ENCODE peak calls at places on chromosome 10, in seven cellular contexts. L is CD4-positive, alpha-beta T cell; B is stomach; T is mucosa of descending colon; J is AG10803; O is mammary epithelial cell; K is Calu3. C is an unnamed sample.

GRCh38 chr10:97542169-97543024 is 30.2 kb upstream of the ANKRD2 start:
- DNase-seq in L (no peak), B (peak), T (peak), J (peak), O (peak), K (peak), C (no peak)

GRCh38 chr10:76902949-76903348 is 734.7 kb downstream of the KCNMA1 start:
- DNase-seq in L (no peak), B (no peak), T (no peak), J (no peak), O (no peak), K (peak), C (no peak)

GRCh38 chr10:94299417-94299816 is 63.3 kb downstream of the NOC3L start:
- DNase-seq in L (no peak), B (no peak), T (no peak), J (peak), O (peak), K (peak), C (no peak)

GRCh38 chr10:88110355-88110754 is 246.9 kb downstream of the PTEN start:
- DNase-seq in L (no peak), B (no peak), T (no peak), J (peak), O (peak), K (peak), C (no peak)

GRCh38 chr10:43863859-43864591 is 215.3 kb upstream of the ZNF32 start:
- DNase-seq in L (no peak), B (peak), T (no peak), J (peak), O (peak), K (peak), C (no peak)

GRCh38 chr10:89206402-89207180 is 526 bp downstream of the CH25H start:
- DNase-seq in L (peak), B (peak), T (peak), J (peak), O (no peak), K (peak), C (peak)

GRCh38 chr10:24962998-24963397 is 10.6 kb upstream of the PRTFDC1 start:
- DNase-seq in L (no peak), B (no peak), T (no peak), J (no peak), O (peak), K (peak), C (no peak)

GRCh38 chr10:98323221-98324164 is 55.5 kb upstream of the LOXL4 start:
- DNase-seq in L (no peak), B (peak), T (peak), J (peak), O (peak), K (peak), C (no peak)

GRCh38 chr10:65358565-65358964 is 1567.3 kb upstream of the LRRTM3 start:
- DNase-seq in L (no peak), B (no peak), T (no peak), J (no peak), O (peak), K (peak), C (no peak)

GRCh38 chr10:118900617-118901016 is 128.9 kb upstream of the NANOS1 start:
- DNase-seq in L (no peak), B (no peak), T (no peak), J (no peak), O (no peak), K (no peak), C (no peak)

GRCh38 chr10:5125315-5126044 is 31.3 kb downstream of the AKR1C3 start:
- DNase-seq in L (no peak), B (no peak), T (no peak), J (no peak), O (peak), K (no peak), C (no peak)

GRCh38 chr10:117936136-117936535 is 110.6 kb downstream of the RAB11FIP2 start:
- DNase-seq in L (no peak), B (no peak), T (no peak), J (peak), O (no peak), K (no peak), C (no peak)

GRCh38 chr10:6077071-6077675 is 11.7 kb upstream of the RBM17 start:
- DNase-seq in L (no peak), B (no peak), T (no peak), J (no peak), O (no peak), K (no peak), C (no peak)

GRCh38 chr10:13528138-13528874 is 508 bp downstream of the BEND7 start:
- DNase-seq in L (no peak), B (peak), T (no peak), J (peak), O (no peak), K (peak), C (peak)

GRCh38 chr10:59387951-59388431 is 25.6 kb upstream of the FAM13C start:
- DNase-seq in L (no peak), B (no peak), T (no peak), J (peak), O (peak), K (no peak), C (no peak)

GRCh38 chr10:96902762-96903358 is 70.8 kb downstream of the LCOR start:
- DNase-seq in L (no peak), B (no peak), T (no peak), J (no peak), O (no peak), K (no peak), C (no peak)

GRCh38 chr10:75407716-75408511 is 6.3 kb upstream of the ZNF503 start:
- DNase-seq in L (no peak), B (peak), T (peak), J (peak), O (peak), K (no peak), C (no peak)

DNA sequence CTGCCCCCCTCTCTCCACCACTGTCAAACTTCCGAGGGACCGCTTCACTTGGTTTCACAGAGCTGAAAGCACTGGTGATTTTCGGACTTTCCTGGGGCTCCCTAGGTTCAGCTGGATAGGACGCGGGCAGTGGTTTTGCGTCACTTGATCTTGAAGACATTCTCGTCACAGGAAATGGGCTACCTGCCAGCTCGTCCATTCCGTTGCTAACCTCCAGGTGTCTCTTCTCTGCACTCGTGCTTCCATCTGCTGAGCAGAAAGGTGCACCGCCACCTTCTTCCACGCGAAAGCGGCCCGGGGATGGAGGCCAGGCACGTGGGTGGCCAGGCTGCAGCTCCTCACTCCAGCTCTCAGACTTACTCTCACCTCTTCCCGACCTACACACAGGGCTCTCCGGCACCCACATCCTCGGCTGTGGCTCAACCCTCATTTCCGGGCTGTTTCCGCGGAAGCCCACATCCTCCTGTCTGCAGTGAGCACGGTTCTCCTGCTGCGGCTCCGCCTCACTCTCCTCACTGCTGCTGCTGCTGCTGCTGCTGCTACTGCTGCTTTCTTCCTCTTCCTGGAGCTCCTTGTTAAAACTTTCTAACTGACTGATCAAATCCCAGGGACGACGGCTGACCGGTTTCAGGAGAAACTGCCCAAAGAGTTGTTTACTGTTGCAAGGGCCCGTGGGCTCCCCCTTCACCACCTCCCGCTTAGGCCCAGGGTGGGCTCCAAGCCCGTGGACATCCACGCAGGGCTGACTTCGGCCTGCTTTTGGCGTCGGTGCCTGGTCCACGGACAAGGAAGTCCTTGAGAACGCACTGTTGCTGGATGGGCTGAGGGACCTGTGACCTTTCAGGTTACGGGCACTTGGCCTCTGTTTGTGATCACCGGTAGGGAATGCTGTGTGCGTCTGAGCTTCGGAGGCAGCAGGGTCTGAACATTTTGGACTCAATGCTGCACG is 32.1 kb downstream of the JCAD start:
- DNase-seq in L (peak), B (peak), T (peak), J (no peak), O (peak), K (peak), C (peak)
- TF ChIP-seq CTCF in L (peak), B (no peak), T (no peak), J (peak), O (peak), K (no peak), C (peak)

GRCh38 chr10:26437637-26438461 is at the start of gene APBB1IP:
- DNase-seq in L (peak), B (peak), T (peak), J (peak), O (no peak), K (peak), C (peak)
- TF ChIP-seq CTCF in L (no peak), B (no peak), T (no peak), J (peak), O (no peak), K (no peak), C (peak)

GRCh38 chr10:90862908-90863514 is 5.2 kb upstream of the HTR7 start:
- DNase-seq in L (no peak), B (no peak), T (no peak), J (peak), O (peak), K (peak), C (no peak)

GRCh38 chr10:90871279-90871760 is 454 bp upstream of the RPP30 start:
- DNase-seq in L (no peak), B (no peak), T (no peak), J (peak), O (peak), K (peak), C (peak)

GRCh38 chr10:90860790-90861189 is 3.0 kb upstream of the HTR7 start:
- DNase-seq in L (no peak), B (no peak), T (no peak), J (no peak), O (no peak), K (no peak), C (no peak)

GRCh38 chr10:90866050-90866598 is 5.7 kb upstream of the RPP30 start:
- DNase-seq in L (no peak), B (no peak), T (no peak), J (no peak), O (no peak), K (no peak), C (no peak)

GRCh38 chr10:90865400-90865799 is 6.4 kb upstream of the RPP30 start:
- DNase-seq in L (no peak), B (no peak), T (no peak), J (peak), O (no peak), K (no peak), C (no peak)
- TF ChIP-seq CTCF in L (no peak), B (no peak), T (no peak), J (peak), O (peak), K (no peak), C (peak)

GRCh38 chr10:103698266-103698665 is 157.1 kb downstream of the SH3PXD2A start:
- DNase-seq in L (no peak), B (no peak), T (no peak), J (no peak), O (no peak), K (no peak), C (no peak)

GRCh38 chr10:103701380-103702222 is 153.8 kb downstream of the SH3PXD2A start:
- DNase-seq in L (no peak), B (no peak), T (no peak), J (no peak), O (no peak), K (no peak), C (no peak)

GRCh38 chr10:103700436-103700715 is 155.0 kb downstream of the SH3PXD2A start:
- DNase-seq in L (no peak), B (no peak), T (no peak), J (no peak), O (no peak), K (no peak), C (no peak)

GRCh38 chr10:103697787-103698186 is 157.6 kb downstream of the SH3PXD2A start:
- DNase-seq in L (no peak), B (no peak), T (no peak), J (no peak), O (no peak), K (no peak), C (no peak)

DNA sequence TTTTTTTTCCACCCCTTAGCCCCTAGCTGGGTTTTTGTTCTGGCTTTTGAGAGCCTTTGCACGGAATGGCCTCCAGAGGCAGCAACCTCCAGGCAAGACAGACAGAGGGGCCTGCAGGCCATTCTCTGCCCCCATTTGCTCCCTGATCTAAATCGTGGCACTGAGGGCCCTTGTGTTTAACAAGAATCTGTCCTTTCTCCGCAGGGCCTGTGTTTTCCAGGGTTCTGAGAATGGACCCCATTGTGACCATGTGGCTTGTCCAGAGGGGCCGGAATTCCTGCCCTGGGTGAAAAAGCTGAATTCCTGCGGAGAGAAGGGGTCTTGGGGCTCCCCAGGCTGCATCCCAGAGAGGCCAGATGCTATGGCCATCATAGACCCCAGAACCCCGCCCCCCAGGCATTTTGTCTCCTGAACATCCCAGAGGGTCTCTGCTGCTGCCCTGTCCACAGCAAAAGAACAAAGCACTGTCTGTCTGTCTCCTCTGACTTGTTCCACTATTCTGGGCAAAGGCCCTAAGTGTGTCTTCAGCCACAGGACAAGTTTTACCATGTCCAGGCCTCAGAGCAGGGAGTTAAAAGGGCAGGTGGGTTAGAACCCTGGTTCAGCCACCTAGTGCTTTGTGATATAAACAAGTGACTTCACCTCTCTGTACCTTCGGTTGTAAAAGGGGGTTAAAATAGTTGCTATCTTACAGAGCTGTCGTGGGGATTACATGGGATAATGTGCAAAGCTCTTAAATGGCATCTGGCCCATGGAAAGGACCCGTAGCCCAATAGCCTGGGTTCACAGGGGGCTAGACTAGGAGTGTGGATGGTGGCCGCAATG is 155.6 kb downstream of the SH3PXD2A start:
- DNase-seq in L (no peak), B (no peak), T (no peak), J (no peak), O (no peak), K (no peak), C (no peak)
- TF ChIP-seq CTCF in L (no peak), B (no peak), T (no peak), J (no peak), O (no peak), K (no peak), C (no peak)

GRCh38 chr10:63718006-63718405 is 196.8 kb downstream of the REEP3 start:
- DNase-seq in L (no peak), B (no peak), T (no peak), J (peak), O (peak), K (no peak), C (no peak)
- TF ChIP-seq CTCF in L (no peak), B (no peak), T (no peak), J (no peak), O (no peak), K (no peak), C (no peak)

GRCh38 chr10:33157108-33157507 is 177.4 kb downstream of the NRP1 start:
- DNase-seq in L (no peak), B (no peak), T (no peak), J (peak), O (peak), K (no peak), C (no peak)

GRCh38 chr10:33153266-33153967 is 181.1 kb downstream of the NRP1 start:
- DNase-seq in L (no peak), B (no peak), T (no peak), J (no peak), O (no peak), K (no peak), C (no peak)

GRCh38 chr10:33154590-33154989 is 179.9 kb downstream of the NRP1 start:
- DNase-seq in L (no peak), B (no peak), T (no peak), J (peak), O (no peak), K (no peak), C (no peak)

GRCh38 chr10:33153968-33154327 is 180.5 kb downstream of the NRP1 start:
- DNase-seq in L (no peak), B (no peak), T (no peak), J (no peak), O (no peak), K (no peak), C (no peak)

GRCh38 chr10:33155720-33156638 is 178.5 kb downstream of the NRP1 start:
- DNase-seq in L (no peak), B (no peak), T (no peak), J (peak), O (peak), K (peak), C (peak)
- TF ChIP-seq CTCF in L (peak), B (no peak), T (peak), J (peak), O (peak), K (peak), C (peak)

GRCh38 chr10:126255313-126255712 is 133.0 kb downstream of the ADAM12 start:
- DNase-seq in L (no peak), B (no peak), T (no peak), J (no peak), O (no peak), K (no peak), C (no peak)

GRCh38 chr10:126259883-126260282 is 128.4 kb downstream of the ADAM12 start:
- DNase-seq in L (no peak), B (no peak), T (no peak), J (no peak), O (no peak), K (no peak), C (no peak)

GRCh38 chr10:126253613-126254002 is 134.7 kb downstream of the ADAM12 start:
- DNase-seq in L (no peak), B (no peak), T (no peak), J (no peak), O (peak), K (no peak), C (no peak)

GRCh38 chr10:126252884-126253612 is 135.2 kb downstream of the ADAM12 start:
- DNase-seq in L (no peak), B (no peak), T (no peak), J (peak), O (peak), K (no peak), C (no peak)

GRCh38 chr10:126256864-126257263 is 131.4 kb downstream of the ADAM12 start:
- DNase-seq in L (no peak), B (no peak), T (no peak), J (no peak), O (no peak), K (no peak), C (no peak)
- TF ChIP-seq CTCF in L (no peak), B (no peak), T (no peak), J (peak), O (no peak), K (no peak), C (no peak)

DNA sequence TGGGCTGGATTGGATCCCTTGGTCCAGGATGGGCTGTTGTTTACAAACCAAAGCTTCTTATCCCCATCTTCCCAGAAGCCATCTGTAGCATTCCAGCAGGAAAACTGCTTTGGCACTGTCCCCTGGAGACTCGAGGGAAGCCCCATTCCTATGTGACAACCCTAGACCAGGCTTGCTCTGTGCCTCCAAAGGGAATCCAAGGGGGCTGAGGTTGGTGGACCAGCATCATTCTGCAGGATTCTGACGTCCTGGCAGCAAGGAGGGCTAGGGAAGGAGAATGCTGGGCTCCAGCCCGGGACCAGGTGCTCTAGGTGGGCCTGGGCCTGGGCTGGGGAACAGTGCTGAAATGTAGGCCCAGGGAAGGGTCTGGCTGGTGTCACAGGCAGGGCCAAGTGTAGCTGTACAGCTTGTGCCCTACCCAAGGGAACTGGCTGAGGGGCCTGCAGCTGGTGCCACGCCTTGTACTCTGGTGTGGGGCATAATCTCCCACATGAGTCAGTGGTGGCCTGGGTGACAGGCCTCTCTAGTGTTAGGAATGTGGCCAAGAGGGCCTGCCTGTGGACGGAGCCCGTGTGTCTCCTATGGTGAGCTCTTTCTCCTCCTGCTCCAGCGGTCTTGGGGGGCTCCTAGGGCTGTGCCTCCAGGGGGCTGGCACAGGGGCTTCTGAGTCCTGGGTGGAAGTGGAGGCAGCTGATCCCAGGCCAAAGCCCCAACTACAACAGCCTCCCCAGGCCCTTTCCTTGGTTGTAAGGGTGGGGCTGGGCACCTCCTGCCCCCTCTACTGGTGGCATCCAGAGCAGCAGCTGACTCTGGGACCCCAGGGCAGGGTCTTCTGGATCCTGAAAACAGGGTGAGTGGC is 25.2 kb downstream of the TRIM8 start:
- DNase-seq in L (no peak), B (peak), T (peak), J (peak), O (peak), K (peak), C (peak)
- TF ChIP-seq CTCF in L (peak), B (no peak), T (no peak), J (peak), O (no peak), K (peak), C (peak)

GRCh38 chr10:22619111-22619510 is 95.3 kb downstream of the PIP4K2A start:
- DNase-seq in L (no peak), B (no peak), T (no peak), J (peak), O (no peak), K (no peak), C (no peak)

GRCh38 chr10:22618081-22618785 is 96.1 kb downstream of the PIP4K2A start:
- DNase-seq in L (no peak), B (no peak), T (no peak), J (no peak), O (no peak), K (no peak), C (no peak)

GRCh38 chr10:22615819-22616499 is 98.4 kb downstream of the PIP4K2A start:
- DNase-seq in L (peak), B (peak), T (peak), J (peak), O (no peak), K (peak), C (peak)

GRCh38 chr10:22615101-22615500 is 99.3 kb downstream of the PIP4K2A start:
- DNase-seq in L (no peak), B (no peak), T (no peak), J (no peak), O (no peak), K (no peak), C (no peak)

GRCh38 chr10:22617516-22617915 is 96.9 kb downstream of the PIP4K2A start:
- DNase-seq in L (no peak), B (no peak), T (no peak), J (no peak), O (no peak), K (no peak), C (no peak)
- TF ChIP-seq CTCF in L (no peak), B (no peak), T (no peak), J (no peak), O (no peak), K (no peak), C (no peak)

C was measured in GM13976.